ENCODE peak calls at places on chromosomes 2 and 18, in four cellular contexts. B is HCT116, U is HepG2, Z is K562. X is an unnamed sample.

GRCh38 chr18:26656944-26657536 is 108.7 kb upstream of the KCTD1 start:
- DNase-seq in B (no peak), U (peak), Z (no peak), X (no peak)

GRCh38 chr2:131055169-131056065 is 37.8 kb downstream of the FAM168B start:
- DNase-seq in B (no peak), U (no peak), Z (no peak), X (no peak)

GRCh38 chr18:7224198-7224597 is 6.7 kb upstream of the LRRC30 start:
- DNase-seq in B (no peak), U (no peak), Z (no peak), X (no peak)

GRCh38 chr2:40161986-40162385 is 289.9 kb downstream of the SLC8A1 start:
- DNase-seq in B (no peak), U (no peak), Z (no peak), X (no peak)

GRCh38 chr2:24049485-24050021 is at the start of gene FKBP1B:
- DNase-seq in B (peak), U (peak), Z (peak), X (no peak)

GRCh38 chr2:146365041-146365440 is 1479.8 kb upstream of the ACVR2A start:
- DNase-seq in B (no peak), U (no peak), Z (no peak), X (no peak)

GRCh38 chr2:150625300-150625699 is 137.8 kb upstream of the RND3 start:
- DNase-seq in B (no peak), U (no peak), Z (no peak), X (no peak)

GRCh38 chr2:4763009-4763408 is 929.2 kb upstream of the SOX11 start:
- DNase-seq in B (no peak), U (no peak), Z (peak), X (no peak)

GRCh38 chr18:58345064-58345463 is 283.8 kb downstream of the ALPK2 start:
- DNase-seq in B (no peak), U (no peak), Z (no peak), X (no peak)

GRCh38 chr2:224523626-224524577 is 61.3 kb downstream of the CUL3 start:
- DNase-seq in B (no peak), U (no peak), Z (no peak), X (no peak)

GRCh38 chr18:23043803-23044376 is 91.4 kb upstream of the CABLES1 start:
- DNase-seq in B (no peak), U (no peak), Z (peak), X (no peak)

GRCh38 chr2:175318542-175318941 is 137.0 kb upstream of the ATP5MC3 start:
- DNase-seq in B (no peak), U (no peak), Z (no peak), X (no peak)

GRCh38 chr18:71799016-71799673 is 745.0 kb downstream of the CBLN2 start:
- DNase-seq in B (no peak), U (no peak), Z (no peak), X (no peak)

GRCh38 chr2:10904455-10904854 is 7.3 kb upstream of the KCNF1 start:
- DNase-seq in B (no peak), U (peak), Z (no peak), X (no peak)

GRCh38 chr2:65489269-65489668 is 56.9 kb upstream of the SPRED2 start:
- DNase-seq in B (no peak), U (no peak), Z (peak), X (no peak)

GRCh38 chr2:10289352-10289751 is 13.4 kb upstream of the HPCAL1 start:
- DNase-seq in B (no peak), U (no peak), Z (no peak), X (no peak)

GRCh38 chr2:67646714-67647333 is 249.7 kb downstream of the ETAA1 start:
- DNase-seq in B (no peak), U (no peak), Z (no peak), X (no peak)

GRCh38 chr18:10926565-10927194 is 222.7 kb downstream of the PIEZO2 start:
- DNase-seq in B (no peak), U (no peak), Z (peak), X (no peak)

GRCh38 chr2:69013123-69013836 is at the start of gene ANTXR1:
- DNase-seq in B (peak), U (peak), Z (peak), X (no peak)

GRCh38 chr2:69010437-69011194 is 2.4 kb upstream of the ANTXR1 start:
- DNase-seq in B (no peak), U (no peak), Z (no peak), X (no peak)

GRCh38 chr2:69013837-69014796 is 1.1 kb downstream of the ANTXR1 start:
- DNase-seq in B (no peak), U (no peak), Z (no peak), X (no peak)

GRCh38 chr2:69012310-69013122 is 463 bp upstream of the ANTXR1 start:
- DNase-seq in B (peak), U (peak), Z (peak), X (no peak)

GRCh38 chr2:69011611-69012157 is 1.3 kb upstream of the ANTXR1 start:
- DNase-seq in B (no peak), U (peak), Z (no peak), X (no peak)
- TF ChIP-seq TCF7L2 in B (no peak), U (no peak), Z (no peak), X (no peak)

DNA sequence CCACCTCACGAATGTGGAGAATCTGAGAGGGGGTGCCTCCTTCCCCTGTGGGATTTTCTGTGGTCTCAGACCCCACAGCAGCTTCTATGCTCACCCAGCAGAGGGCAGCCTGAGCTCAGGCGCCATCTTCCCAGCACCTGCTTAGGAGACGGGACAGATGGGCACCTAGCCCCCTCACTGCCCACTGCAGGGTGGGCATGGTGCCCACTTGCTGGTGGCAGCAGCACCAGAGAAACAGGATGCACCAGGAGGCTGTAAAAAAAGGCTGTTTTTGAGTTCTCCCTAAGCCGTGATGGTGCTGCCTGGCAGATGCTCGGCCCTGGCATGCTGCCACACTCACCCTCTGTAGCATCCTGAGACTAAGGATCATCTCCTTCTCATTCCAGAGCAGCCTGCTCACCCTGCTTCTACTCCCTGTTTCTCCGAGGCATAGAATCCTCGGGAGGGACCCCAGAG is 19.1 kb upstream of the SLC20A1 start:
- DNase-seq in B (no peak), U (peak), Z (peak), X (peak)
- H3K4me3 ChIP-seq in B (peak), U (no peak), Z (no peak), X (peak)

GRCh38 chr2:182715121-182715895 is 749 bp upstream of the DNAJC10 start:
- DNase-seq in B (no peak), U (peak), Z (no peak), X (peak)
- TF ChIP-seq TCF7L2 in B (no peak), U (no peak), Z (no peak), X (no peak)

GRCh38 chr18:9094307-9095226 is 7.9 kb upstream of the NDUFV2 start:
- DNase-seq in B (no peak), U (peak), Z (peak), X (no peak)
- H3K4me3 ChIP-seq in B (no peak), U (no peak), Z (no peak), X (no peak)

DNA sequence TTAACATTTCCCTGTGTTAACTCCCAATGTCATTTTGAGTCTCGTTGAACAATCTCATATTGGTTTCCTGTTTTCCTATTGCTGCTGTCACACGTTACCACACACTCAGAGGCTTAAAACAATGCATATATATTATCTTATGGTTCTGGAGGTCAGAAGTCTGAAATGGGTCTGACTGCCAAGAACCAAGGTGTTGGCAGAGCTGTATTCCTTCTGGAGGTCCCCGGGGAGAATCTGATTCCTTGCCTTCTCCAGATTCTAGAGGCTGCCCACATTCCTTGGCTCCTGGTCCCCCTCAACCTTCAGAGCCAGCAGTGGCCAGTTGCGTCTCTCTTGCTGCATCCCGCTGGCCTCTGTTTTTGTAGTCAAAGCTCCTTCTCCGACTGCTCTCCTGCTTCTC is 17.5 kb downstream of the COL4A4 start:
- DNase-seq in B (no peak), U (no peak), Z (no peak), X (no peak)
- TF ChIP-seq TCF7L2 in B (no peak), U (no peak), Z (no peak), X (no peak)

GRCh38 chr2:43736637-43737036 is 37.2 kb upstream of the DYNC2LI1 start:
- DNase-seq in B (no peak), U (no peak), Z (no peak), X (no peak)

GRCh38 chr2:43738257-43738656 is 35.6 kb upstream of the DYNC2LI1 start:
- DNase-seq in B (no peak), U (no peak), Z (no peak), X (no peak)

GRCh38 chr2:43737855-43738254 is 36.0 kb upstream of the DYNC2LI1 start:
- DNase-seq in B (no peak), U (no peak), Z (no peak), X (no peak)

DNA sequence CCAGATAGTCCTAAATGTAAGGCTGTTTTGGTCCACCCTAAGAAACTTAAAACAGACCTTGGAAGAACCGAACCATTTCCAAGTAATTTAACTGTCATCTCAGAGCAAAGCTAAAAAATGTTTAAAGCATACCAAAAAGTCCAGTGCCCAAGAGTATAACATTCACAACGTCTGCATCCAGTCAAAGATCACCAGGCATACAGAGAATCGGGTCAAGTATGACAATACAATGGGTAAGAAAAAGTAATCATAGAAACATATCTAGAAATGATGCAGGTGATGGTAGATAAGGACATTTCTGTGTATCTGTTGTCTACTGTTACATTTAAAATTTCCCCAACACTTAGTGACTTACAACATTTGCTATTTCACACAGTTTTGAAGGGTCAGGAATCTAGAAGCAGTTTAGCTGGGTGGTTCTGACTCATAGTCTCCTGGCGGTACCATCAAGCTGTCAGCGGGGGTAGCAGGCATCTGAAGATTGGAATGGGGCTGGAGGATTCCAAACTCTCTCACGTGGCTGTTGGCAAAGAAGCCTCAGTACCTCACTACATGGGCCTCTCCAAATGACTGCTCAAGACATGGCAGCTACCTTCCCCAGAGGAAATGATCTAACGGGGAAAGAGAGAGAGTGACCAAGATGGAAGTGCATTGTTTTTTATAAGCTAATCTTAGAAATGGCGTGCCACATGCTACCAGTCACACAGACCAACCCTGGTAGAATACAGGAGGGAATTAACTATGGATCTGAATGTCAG is 36.6 kb upstream of the DYNC2LI1 start:
- DNase-seq in B (peak), U (no peak), Z (peak), X (no peak)
- H3K4me3 ChIP-seq in B (no peak), U (no peak), Z (no peak), X (no peak)

GRCh38 chr2:239715606-239716005 is 309.5 kb downstream of the NDUFA10 start:
- DNase-seq in B (no peak), U (no peak), Z (no peak), X (no peak)

GRCh38 chr2:239717319-239717675 is 307.8 kb downstream of the NDUFA10 start:
- DNase-seq in B (no peak), U (no peak), Z (no peak), X (no peak)

GRCh38 chr2:239716009-239716408 is 309.1 kb downstream of the NDUFA10 start:
- DNase-seq in B (no peak), U (no peak), Z (no peak), X (no peak)

GRCh38 chr2:239717706-239718105 is 307.4 kb downstream of the NDUFA10 start:
- DNase-seq in B (no peak), U (no peak), Z (no peak), X (no peak)

GRCh38 chr2:239716536-239717318 is 308.4 kb downstream of the NDUFA10 start:
- DNase-seq in B (no peak), U (no peak), Z (no peak), X (no peak)
- TF ChIP-seq TCF7L2 in B (no peak), U (no peak), Z (no peak), X (no peak)

GRCh38 chr2:37371979-37372378 is 27.5 kb downstream of the QPCT start:
- DNase-seq in B (no peak), U (no peak), Z (no peak), X (no peak)

GRCh38 chr2:37367984-37368383 is 23.6 kb downstream of the QPCT start:
- DNase-seq in B (no peak), U (no peak), Z (no peak), X (no peak)

GRCh38 chr2:37366773-37367172 is 22.3 kb downstream of the QPCT start:
- DNase-seq in B (no peak), U (no peak), Z (no peak), X (no peak)

GRCh38 chr2:37367310-37367709 is 22.9 kb downstream of the QPCT start:
- DNase-seq in B (no peak), U (no peak), Z (no peak), X (no peak)

GRCh38 chr2:37370666-37371065 is 26.2 kb downstream of the QPCT start:
- DNase-seq in B (no peak), U (no peak), Z (no peak), X (no peak)
- H3K4me3 ChIP-seq in B (no peak), U (no peak), Z (no peak), X (no peak)

GRCh38 chr2:25098558-25099486 is 56.9 kb downstream of the EFR3B start:
- DNase-seq in B (no peak), U (no peak), Z (no peak), X (no peak)
- TF ChIP-seq TCF7L2 in B (no peak), U (no peak), Z (no peak), X (no peak)

X was measured in Panc1.